ENCODE peak calls at places on chromosomes 6 and 20, in four cellular contexts. H is Right ventricle myocardium superior, M is pons, K is substantia nigra. B is an unnamed sample.

GRCh38 chr20:57543754-57544153 is 17.2 kb upstream of the PCK1 start:
- DNase-seq in H (no peak), M (no peak), K (no peak), B (no peak)

GRCh38 chr6:36442671-36443497 is at the start of the genes KCTD20 and PXT1:
- DNase-seq in H (peak), M (peak), K (peak), B (peak)

GRCh38 chr6:111147440-111147839 is 60.1 kb downstream of the SLC16A10 start:
- DNase-seq in H (no peak), M (no peak), K (no peak), B (no peak)

GRCh38 chr20:2984956-2985661 is 58.3 kb upstream of the GNRH2 start:
- DNase-seq in H (no peak), M (no peak), K (no peak), B (no peak)

GRCh38 chr6:144582939-144583613 is 297.9 kb downstream of the UTRN start:
- DNase-seq in H (peak), M (peak), K (peak), B (peak)

GRCh38 chr6:160261991-160262718 is 3.5 kb upstream of the SLC22A2 start:
- DNase-seq in H (no peak), M (no peak), K (no peak), B (no peak)

GRCh38 chr6:166364480-166364879 is 18.3 kb downstream of the MPC1 start:
- DNase-seq in H (no peak), M (peak), K (no peak), B (no peak)

GRCh38 chr6:34572585-34572984 is 16.5 kb upstream of the SPDEF start:
- DNase-seq in H (no peak), M (no peak), K (no peak), B (peak)

GRCh38 chr6:76861403-76861802 is 601.9 kb downstream of the HTR1B start:
- DNase-seq in H (no peak), M (no peak), K (no peak), B (no peak)

GRCh38 chr20:49877254-49877990 is 37.9 kb downstream of the SPATA2 start:
- DNase-seq in H (no peak), M (no peak), K (no peak), B (no peak)

GRCh38 chr20:3461911-3462677 is 8.7 kb upstream of the ATRN start:
- DNase-seq in H (no peak), M (no peak), K (no peak), B (no peak)

GRCh38 chr20:37529968-37530600 is 2.4 kb upstream of the BLCAP start:
- DNase-seq in H (no peak), M (no peak), K (no peak), B (no peak)